ENCODE peak calls at places on chromosomes 2 and 18, in four cellular contexts. O, P, C and Z are unnamed samples.

GRCh38 chr18:70284976-70285610 is 3.8 kb upstream of the SOCS6 start:
- DNase-seq in P (no peak), C (no peak), O (no peak), Z (no peak)

GRCh38 chr2:97742381-97742847 is 29.0 kb downstream of the ZAP70 start:
- DNase-seq in O (no peak), P (peak), C (no peak), Z (no peak)

GRCh38 chr2:85353876-85354285 is 447 bp downstream of the RETSAT start:
- DNase-seq in C (no peak), O (peak), P (peak), Z (no peak)

GRCh38 chr18:46167971-46168370 is 63.8 kb downstream of the HAUS1 start:
- DNase-seq in P (no peak), C (no peak), O (no peak), Z (no peak)

GRCh38 chr2:78023356-78023755 is 501.2 kb upstream of the LRRTM4 start:
- DNase-seq in O (no peak), C (no peak), P (no peak), Z (no peak)

GRCh38 chr2:202035089-202035940 is 1.7 kb downstream of the FZD7 start:
- DNase-seq in P (peak), O (peak), C (peak), Z (peak)

GRCh38 chr2:88296209-88296608 is 126.1 kb downstream of the THNSL2 start:
- DNase-seq in O (no peak), P (no peak), C (no peak), Z (no peak)

GRCh38 chr2:241568738-241569137 is 10.2 kb downstream of the BOK start:
- DNase-seq in P (no peak), O (no peak), C (no peak), Z (no peak)

GRCh38 chr2:190882831-190883582 is 2.4 kb downstream of the GLS start:
- DNase-seq in P (no peak), O (peak), C (peak), Z (peak)

GRCh38 chr18:62280058-62280457 is 45.1 kb upstream of the TNFRSF11A start:
- DNase-seq in C (no peak), P (no peak), O (no peak), Z (no peak)

GRCh38 chr18:79424008-79424565 is 28.4 kb downstream of the NFATC1 start:
- DNase-seq in O (no peak), P (no peak), C (no peak), Z (no peak)

GRCh38 chr2:17661460-17661859 is 92.2 kb downstream of the SMC6 start:
- DNase-seq in P (no peak), O (no peak), C (no peak), Z (no peak)

GRCh38 chr2:215683295-215683694 is 247.4 kb upstream of the FN1 start:
- DNase-seq in C (no peak), O (no peak), P (no peak), Z (no peak)